ENCODE peak calls at places on chromosome 7, in six cellular contexts. X, G, D, U, W and C are unnamed samples.
A peak's percentile ranks its signal among the peaks of the same experiment; 100 is the strongest.

GRCh38 chr7:28155964-28156363 is 24.6 kb downstream of the JAZF1 start:
- DNase-seq in X (no peak), G (no peak), D (peak; percentile 55), U (no peak), W (peak; percentile 78), C (no peak)

GRCh38 chr7:30226593-30227268 is 57.7 kb upstream of the ZNRF2 start:
- DNase-seq in X (no peak), G (peak; percentile 66), D (peak; percentile 80), U (peak; percentile 63), W (peak; percentile 67), C (no peak)

GRCh38 chr7:15042285-15042684 is 139.7 kb upstream of the DGKB start:
- DNase-seq in X (no peak), G (no peak), D (no peak), U (no peak), W (no peak), C (no peak)

GRCh38 chr7:87935373-87935706 is 1.3 kb downstream of the ADAM22 start:
- DNase-seq in X (no peak), G (no peak), D (no peak), U (no peak), W (no peak), C (no peak)

GRCh38 chr7:124724516-124725192 is 40.9 kb downstream of the GPR37 start:
- DNase-seq in X (no peak), G (no peak), D (peak; percentile 50), U (no peak), W (no peak), C (no peak)

GRCh38 chr7:55552320-55553086 is 19.8 kb downstream of the VOPP1 start:
- DNase-seq in X (no peak), G (peak; percentile 81), D (no peak), U (no peak), W (peak; percentile 86), C (no peak)

GRCh38 chr7:6546852-6547251 is 4.4 kb downstream of the GRID2IP start:
- DNase-seq in X (no peak), G (no peak), D (no peak), U (peak; percentile 42), W (peak; percentile 43), C (no peak)

GRCh38 chr7:95929710-95930295 is 157.4 kb downstream of the DYNC1I1 start:
- DNase-seq in X (no peak), G (no peak), D (no peak), U (no peak), W (no peak), C (no peak)

GRCh38 chr7:57685418-57685817 is 235.4 kb downstream of the ZNF716 start:
- DNase-seq in X (no peak), G (no peak), D (no peak), U (no peak), W (no peak), C (no peak)

GRCh38 chr7:45179666-45180065 is 22.1 kb downstream of the RAMP3 start:
- DNase-seq in X (no peak), G (peak; percentile 18), D (no peak), U (no peak), W (no peak), C (peak; percentile 20)

GRCh38 chr7:105493928-105494325 is 28.1 kb downstream of the PUS7 start:
- DNase-seq in X (peak; percentile 53), G (no peak), D (no peak), U (no peak), W (no peak), C (no peak)

GRCh38 chr7:157568785-157569584 is 232.2 kb downstream of the DNAJB6 start:
- DNase-seq in X (peak; percentile 43), G (peak; percentile 68), D (no peak), U (no peak), W (no peak), C (peak; percentile 90)

GRCh38 chr7:118590107-118590506 is 365.6 kb downstream of the ANKRD7 start:
- DNase-seq in X (no peak), G (no peak), D (no peak), U (peak; percentile 3), W (peak; percentile 12), C (no peak)

GRCh38 chr7:157895520-157896375 is 558.9 kb downstream of the DNAJB6 start:
- DNase-seq in X (no peak), G (no peak), D (peak; percentile 14), U (no peak), W (no peak), C (peak; percentile 52)

GRCh38 chr7:1505731-1506550 is 1.8 kb upstream of the INTS1 start:
- DNase-seq in X (no peak), G (no peak), D (peak; percentile 54), U (no peak), W (peak; percentile 11), C (peak; percentile 86)

GRCh38 chr7:134723904-134724303 is 55.5 kb upstream of the CALD1 start:
- DNase-seq in X (no peak), G (no peak), D (no peak), U (no peak), W (no peak), C (no peak)
- H3K4me1 ChIP-seq in X (peaks cover 22% of the 10 kb centered on the region), G (no peaks in the 10 kb centered on the region), D (no peaks in the 10 kb centered on the region), U (no peaks in the 10 kb centered on the region), W (no peaks in the 10 kb centered on the region), C (no peaks in the 10 kb centered on the region)

GRCh38 chr7:150481207-150481920 is 30.9 kb downstream of the GIMAP8 start:
- DNase-seq in X (no peak), G (peak; percentile 68), D (no peak), U (no peak), W (no peak), C (peak; percentile 79)
- H3K4me1 ChIP-seq in X (no peaks in the 10 kb centered on the region), G (no peaks in the 10 kb centered on the region), D (no peaks in the 10 kb centered on the region), U (peaks cover 3% of the 10 kb centered on the region), W (peaks cover 19% of the 10 kb centered on the region), C (peaks cover 60% of the 10 kb centered on the region)

GRCh38 chr7:101222275-101222830 is 4.4 kb downstream of the ZNHIT1 start:
- DNase-seq in X (no peak), G (no peak), D (no peak), U (no peak), W (no peak), C (no peak)
- H3K4me1 ChIP-seq in X (peaks cover 6% of the 10 kb centered on the region), G (peaks cover 7% of the 10 kb centered on the region), D (no peaks in the 10 kb centered on the region), U (peaks cover 7% of the 10 kb centered on the region), W (no peaks in the 10 kb centered on the region), C (peaks cover 32% of the 10 kb centered on the region)

GRCh38 chr7:149826344-149827088 is 11.7 kb upstream of the ZNF862 start:
- DNase-seq in X (no peak), G (no peak), D (no peak), U (no peak), W (no peak), C (peak; percentile 70)

GRCh38 chr7:149824301-149824741 is 13.9 kb upstream of the ZNF862 start:
- DNase-seq in X (no peak), G (no peak), D (peak; percentile 42), U (no peak), W (no peak), C (peak; percentile 69)

GRCh38 chr7:149823631-149824199 is 14.5 kb upstream of the ZNF862 start:
- DNase-seq in X (no peak), G (no peak), D (no peak), U (no peak), W (no peak), C (no peak)

GRCh38 chr7:149825567-149826343 is 12.4 kb upstream of the ZNF862 start:
- DNase-seq in X (no peak), G (no peak), D (peak; percentile 43), U (no peak), W (no peak), C (peak; percentile 69)

DNA sequence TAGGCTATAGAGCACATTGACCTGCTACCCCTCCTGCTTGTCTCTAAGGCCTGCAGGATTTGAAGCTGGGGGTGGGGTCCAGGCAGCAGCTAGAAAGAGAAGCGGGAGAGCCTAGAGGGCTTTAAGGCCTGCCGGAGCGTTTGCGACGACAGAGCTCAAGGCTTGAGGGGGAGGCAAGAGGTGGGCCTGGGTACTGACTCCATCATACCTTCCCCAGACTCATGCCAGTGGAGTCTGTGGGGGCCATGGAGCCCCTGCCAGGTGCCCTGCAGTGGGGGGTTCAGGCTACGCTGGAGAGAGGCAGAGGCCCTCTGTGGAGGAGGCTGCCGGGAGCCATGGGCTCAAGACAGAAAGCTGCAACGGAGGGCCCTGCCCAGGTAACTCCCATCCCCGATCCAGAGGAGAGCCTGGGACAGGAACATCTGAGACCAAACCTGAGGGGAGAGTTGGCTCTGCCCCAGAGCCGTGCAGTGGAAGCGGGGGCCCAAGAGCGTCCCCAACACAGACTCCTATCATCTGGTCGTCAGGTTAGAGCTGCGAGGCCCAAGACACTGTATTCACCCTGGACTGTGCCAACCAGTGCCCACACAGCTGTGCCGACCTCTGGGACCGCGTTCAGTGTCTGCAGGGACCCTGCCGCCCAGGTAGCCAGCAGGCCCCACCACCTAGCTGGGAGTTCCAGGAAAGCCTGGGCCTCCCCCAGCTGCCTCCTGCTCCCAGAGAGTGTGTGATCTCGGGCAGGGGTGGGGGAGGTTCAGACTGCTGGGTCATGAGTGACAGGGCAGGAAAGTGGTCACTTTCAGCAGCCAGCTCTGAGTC is 13.2 kb upstream of the ZNF862 start:
- DNase-seq in X (no peak), G (no peak), D (peak; percentile 39), U (no peak), W (no peak), C (peak; percentile 69)
- H3K4me1 ChIP-seq in X (no peaks in the 10 kb centered on the region), G (no peaks in the 10 kb centered on the region), D (no peaks in the 10 kb centered on the region), U (no peaks in the 10 kb centered on the region), W (no peaks in the 10 kb centered on the region), C (no peaks in the 10 kb centered on the region)

GRCh38 chr7:69619619-69620018 is 21.3 kb downstream of the AUTS2 start:
- DNase-seq in X (no peak), G (no peak), D (no peak), U (no peak), W (no peak), C (no peak)
- H3K4me1 ChIP-seq in X (peaks cover 11% of the 10 kb centered on the region), G (no peaks in the 10 kb centered on the region), D (no peaks in the 10 kb centered on the region), U (no peaks in the 10 kb centered on the region), W (no peaks in the 10 kb centered on the region), C (no peaks in the 10 kb centered on the region)

GRCh38 chr7:74043523-74043951 is 15.6 kb downstream of the ELN start:
- DNase-seq in X (no peak), G (no peak), D (no peak), U (no peak), W (no peak), C (no peak)
- H3K4me1 ChIP-seq in X (peaks cover 3% of the 10 kb centered on the region), G (no peaks in the 10 kb centered on the region), D (no peaks in the 10 kb centered on the region), U (peaks cover 7% of the 10 kb centered on the region), W (no peaks in the 10 kb centered on the region), C (peaks cover 27% of the 10 kb centered on the region)

GRCh38 chr7:151686826-151687225 is 167.1 kb upstream of the RHEB start:
- DNase-seq in X (no peak), G (no peak), D (no peak), U (no peak), W (no peak), C (no peak)
- H3K4me1 ChIP-seq in X (peaks cover 9% of the 10 kb centered on the region), G (no peaks in the 10 kb centered on the region), D (no peaks in the 10 kb centered on the region), U (peaks cover 61% of the 10 kb centered on the region), W (peaks cover 28% of the 10 kb centered on the region), C (no peaks in the 10 kb centered on the region)

GRCh38 chr7:128019330-128019729 is 11.9 kb downstream of the LRRC4 start:
- DNase-seq in X (no peak), G (no peak), D (no peak), U (no peak), W (no peak), C (no peak)
- H3K4me1 ChIP-seq in X (no peaks in the 10 kb centered on the region), G (no peaks in the 10 kb centered on the region), D (no peaks in the 10 kb centered on the region), U (peaks cover 37% of the 10 kb centered on the region), W (peaks cover 45% of the 10 kb centered on the region), C (peaks cover 39% of the 10 kb centered on the region)

GRCh38 chr7:47185193-47185592 is 396.7 kb downstream of the TNS3 start:
- DNase-seq in X (no peak), G (no peak), D (no peak), U (no peak), W (no peak), C (no peak)
- H3K4me1 ChIP-seq in X (peaks cover 14% of the 10 kb centered on the region), G (no peaks in the 10 kb centered on the region), D (no peaks in the 10 kb centered on the region), U (no peaks in the 10 kb centered on the region), W (no peaks in the 10 kb centered on the region), C (peaks cover 14% of the 10 kb centered on the region)